ENCODE peak calls at places on chromosome 18, in nine cellular contexts. One of them, this sample, is unnamed.

GRCh38 chr18:40121001-40121400 is 1834.0 kb upstream of the PIK3C3 start:
- DNase-seq in GM03348: no peak
- DNase-seq in T-helper 22 cell: no peak
- DNase-seq in HepG2: no peak
- DNase-seq in fibroblast of the aortic adventitia: no peak
- DNase-seq in progenitor cell of endocrine pancreas: no peak
- DNase-seq in endothelial cell: peak; percentile 3
- DNase-seq in effector CD8-positive, alpha-beta T cell: no peak
- DNase-seq in naive thymus-derived CD4-positive, alpha-beta T cell: no peak
- DNase-seq in this sample: no peak

GRCh38 chr18:75454022-75454795 is 26.7 kb upstream of the SMIM21 start:
- DNase-seq in GM03348: no peak
- DNase-seq in T-helper 22 cell: no peak
- DNase-seq in HepG2: no peak
- DNase-seq in fibroblast of the aortic adventitia: no peak
- DNase-seq in progenitor cell of endocrine pancreas: no peak
- DNase-seq in endothelial cell: no peak
- DNase-seq in effector CD8-positive, alpha-beta T cell: no peak
- DNase-seq in naive thymus-derived CD4-positive, alpha-beta T cell: no peak
- DNase-seq in this sample: no peak

GRCh38 chr18:79690586-79691482 is 11.2 kb downstream of the CTDP1 start:
- DNase-seq in GM03348: no peak
- DNase-seq in T-helper 22 cell: no peak
- DNase-seq in HepG2: no peak
- DNase-seq in fibroblast of the aortic adventitia: no peak
- DNase-seq in progenitor cell of endocrine pancreas: no peak
- DNase-seq in endothelial cell: no peak
- DNase-seq in effector CD8-positive, alpha-beta T cell: no peak
- DNase-seq in naive thymus-derived CD4-positive, alpha-beta T cell: no peak
- DNase-seq in this sample: no peak

GRCh38 chr18:37985126-37985525 is 419.5 kb upstream of the CELF4 start:
- DNase-seq in GM03348: no peak
- DNase-seq in T-helper 22 cell: no peak
- DNase-seq in HepG2: no peak
- DNase-seq in fibroblast of the aortic adventitia: no peak
- DNase-seq in progenitor cell of endocrine pancreas: no peak
- DNase-seq in endothelial cell: no peak
- DNase-seq in effector CD8-positive, alpha-beta T cell: no peak
- DNase-seq in naive thymus-derived CD4-positive, alpha-beta T cell: no peak
- DNase-seq in this sample: no peak

GRCh38 chr18:37489998-37490397 is 75.6 kb downstream of the CELF4 start:
- DNase-seq in GM03348: no peak
- DNase-seq in T-helper 22 cell: no peak
- DNase-seq in HepG2: no peak
- DNase-seq in fibroblast of the aortic adventitia: no peak
- DNase-seq in progenitor cell of endocrine pancreas: no peak
- DNase-seq in endothelial cell: no peak
- DNase-seq in effector CD8-positive, alpha-beta T cell: no peak
- DNase-seq in naive thymus-derived CD4-positive, alpha-beta T cell: no peak
- DNase-seq in this sample: no peak

GRCh38 chr18:45321520-45321919 is 293.8 kb upstream of the SLC14A2 start:
- DNase-seq in GM03348: no peak
- DNase-seq in T-helper 22 cell: no peak
- DNase-seq in HepG2: no peak
- DNase-seq in fibroblast of the aortic adventitia: no peak
- DNase-seq in progenitor cell of endocrine pancreas: no peak
- DNase-seq in endothelial cell: no peak
- DNase-seq in effector CD8-positive, alpha-beta T cell: no peak
- DNase-seq in naive thymus-derived CD4-positive, alpha-beta T cell: no peak
- DNase-seq in this sample: no peak

GRCh38 chr18:12750076-12750707 is 47.4 kb downstream of the PSMG2 start:
- DNase-seq in GM03348: no peak
- DNase-seq in T-helper 22 cell: no peak
- DNase-seq in HepG2: no peak
- DNase-seq in fibroblast of the aortic adventitia: peak; percentile 51
- DNase-seq in progenitor cell of endocrine pancreas: no peak
- DNase-seq in endothelial cell: no peak
- DNase-seq in effector CD8-positive, alpha-beta T cell: no peak
- DNase-seq in naive thymus-derived CD4-positive, alpha-beta T cell: peak; percentile 32
- DNase-seq in this sample: peak; percentile 35

GRCh38 chr18:2532797-2533196 is 38.5 kb downstream of the METTL4 start:
- DNase-seq in GM03348: no peak
- DNase-seq in T-helper 22 cell: no peak
- DNase-seq in HepG2: no peak
- DNase-seq in fibroblast of the aortic adventitia: no peak
- DNase-seq in progenitor cell of endocrine pancreas: no peak
- DNase-seq in endothelial cell: no peak
- DNase-seq in effector CD8-positive, alpha-beta T cell: no peak
- DNase-seq in naive thymus-derived CD4-positive, alpha-beta T cell: no peak
- DNase-seq in this sample: no peak

GRCh38 chr18:38115201-38115600 is 549.6 kb upstream of the CELF4 start:
- DNase-seq in GM03348: no peak
- DNase-seq in T-helper 22 cell: no peak
- DNase-seq in HepG2: no peak
- DNase-seq in fibroblast of the aortic adventitia: no peak
- DNase-seq in progenitor cell of endocrine pancreas: no peak
- DNase-seq in endothelial cell: no peak
- DNase-seq in effector CD8-positive, alpha-beta T cell: no peak
- DNase-seq in naive thymus-derived CD4-positive, alpha-beta T cell: no peak
- DNase-seq in this sample: no peak

GRCh38 chr18:39596891-39597290 is 2031.3 kb upstream of the CELF4 start:
- DNase-seq in GM03348: no peak
- DNase-seq in T-helper 22 cell: no peak
- DNase-seq in HepG2: no peak
- DNase-seq in fibroblast of the aortic adventitia: peak; percentile 1
- DNase-seq in progenitor cell of endocrine pancreas: no peak
- DNase-seq in endothelial cell: no peak
- DNase-seq in effector CD8-positive, alpha-beta T cell: no peak
- DNase-seq in naive thymus-derived CD4-positive, alpha-beta T cell: no peak
- DNase-seq in this sample: no peak

GRCh38 chr18:58045265-58046086 is 1.4 kb downstream of the NEDD4L start:
- DNase-seq in GM03348: peak; percentile 29
- DNase-seq in T-helper 22 cell: no peak
- DNase-seq in HepG2: peak; percentile 41
- DNase-seq in fibroblast of the aortic adventitia: peak; percentile 15
- DNase-seq in progenitor cell of endocrine pancreas: peak; percentile 60
- DNase-seq in endothelial cell: peak; percentile 40
- DNase-seq in effector CD8-positive, alpha-beta T cell: peak; percentile 10
- DNase-seq in naive thymus-derived CD4-positive, alpha-beta T cell: peak; percentile 27
- DNase-seq in this sample: peak; percentile 44

GRCh38 chr18:14941256-14941655 is 193.3 kb downstream of the ANKRD30B start:
- DNase-seq in GM03348: no peak
- DNase-seq in T-helper 22 cell: no peak
- DNase-seq in HepG2: no peak
- DNase-seq in fibroblast of the aortic adventitia: no peak
- DNase-seq in progenitor cell of endocrine pancreas: no peak
- DNase-seq in endothelial cell: no peak
- DNase-seq in effector CD8-positive, alpha-beta T cell: no peak
- DNase-seq in naive thymus-derived CD4-positive, alpha-beta T cell: no peak
- DNase-seq in this sample: no peak

GRCh38 chr18:75839041-75839440 is 411.5 kb upstream of the SMIM21 start:
- DNase-seq in GM03348: no peak
- DNase-seq in T-helper 22 cell: no peak
- DNase-seq in HepG2: no peak
- DNase-seq in fibroblast of the aortic adventitia: no peak
- DNase-seq in progenitor cell of endocrine pancreas: no peak
- DNase-seq in endothelial cell: no peak
- DNase-seq in effector CD8-positive, alpha-beta T cell: no peak
- DNase-seq in naive thymus-derived CD4-positive, alpha-beta T cell: no peak
- DNase-seq in this sample: no peak

GRCh38 chr18:67599277-67599676 is 82.8 kb upstream of the DSEL start:
- DNase-seq in GM03348: peak; percentile 43
- DNase-seq in T-helper 22 cell: no peak
- DNase-seq in HepG2: no peak
- DNase-seq in fibroblast of the aortic adventitia: peak; percentile 65
- DNase-seq in progenitor cell of endocrine pancreas: no peak
- DNase-seq in endothelial cell: no peak
- DNase-seq in effector CD8-positive, alpha-beta T cell: no peak
- DNase-seq in naive thymus-derived CD4-positive, alpha-beta T cell: no peak
- DNase-seq in this sample: no peak

GRCh38 chr18:22606563-22607283 is 189.0 kb upstream of the CTAGE1 start:
- DNase-seq in GM03348: peak; percentile 40
- DNase-seq in T-helper 22 cell: no peak
- DNase-seq in HepG2: no peak
- DNase-seq in fibroblast of the aortic adventitia: peak; percentile 61
- DNase-seq in progenitor cell of endocrine pancreas: no peak
- DNase-seq in endothelial cell: no peak
- DNase-seq in effector CD8-positive, alpha-beta T cell: no peak
- DNase-seq in naive thymus-derived CD4-positive, alpha-beta T cell: no peak
- DNase-seq in this sample: no peak

GRCh38 chr18:9453273-9453672 is 22.0 kb upstream of the RALBP1 start:
- DNase-seq in GM03348: no peak
- DNase-seq in T-helper 22 cell: no peak
- DNase-seq in HepG2: no peak
- DNase-seq in fibroblast of the aortic adventitia: no peak
- DNase-seq in progenitor cell of endocrine pancreas: no peak
- DNase-seq in endothelial cell: no peak
- DNase-seq in effector CD8-positive, alpha-beta T cell: no peak
- DNase-seq in naive thymus-derived CD4-positive, alpha-beta T cell: no peak
- DNase-seq in this sample: no peak

GRCh38 chr18:1510542-1511179 is 606.0 kb downstream of the ADCYAP1 start:
- DNase-seq in GM03348: no peak
- DNase-seq in T-helper 22 cell: no peak
- DNase-seq in HepG2: no peak
- DNase-seq in fibroblast of the aortic adventitia: no peak
- DNase-seq in progenitor cell of endocrine pancreas: no peak
- DNase-seq in endothelial cell: no peak
- DNase-seq in effector CD8-positive, alpha-beta T cell: no peak
- DNase-seq in naive thymus-derived CD4-positive, alpha-beta T cell: no peak
- DNase-seq in this sample: no peak

GRCh38 chr18:7926526-7926925 is 359.4 kb downstream of the PTPRM start:
- DNase-seq in GM03348: no peak
- DNase-seq in T-helper 22 cell: no peak
- DNase-seq in HepG2: peak; percentile 53
- DNase-seq in fibroblast of the aortic adventitia: no peak
- DNase-seq in progenitor cell of endocrine pancreas: no peak
- DNase-seq in endothelial cell: peak; percentile 26
- DNase-seq in effector CD8-positive, alpha-beta T cell: no peak
- DNase-seq in naive thymus-derived CD4-positive, alpha-beta T cell: no peak
- DNase-seq in this sample: no peak

GRCh38 chr18:6614952-6615351 is 114.6 kb upstream of the ARHGAP28 start:
- DNase-seq in GM03348: no peak
- DNase-seq in T-helper 22 cell: no peak
- DNase-seq in HepG2: no peak
- DNase-seq in fibroblast of the aortic adventitia: no peak
- DNase-seq in progenitor cell of endocrine pancreas: no peak
- DNase-seq in endothelial cell: no peak
- DNase-seq in effector CD8-positive, alpha-beta T cell: no peak
- DNase-seq in naive thymus-derived CD4-positive, alpha-beta T cell: no peak
- DNase-seq in this sample: no peak

GRCh38 chr18:8944871-8945245 is 157.6 kb upstream of the NDUFV2 start:
- DNase-seq in GM03348: no peak
- DNase-seq in T-helper 22 cell: no peak
- DNase-seq in HepG2: no peak
- DNase-seq in fibroblast of the aortic adventitia: no peak
- DNase-seq in progenitor cell of endocrine pancreas: no peak
- DNase-seq in endothelial cell: no peak
- DNase-seq in effector CD8-positive, alpha-beta T cell: no peak
- DNase-seq in naive thymus-derived CD4-positive, alpha-beta T cell: no peak
- DNase-seq in this sample: peak; percentile 10

GRCh38 chr18:79572093-79572780 is 107.4 kb upstream of the CTDP1 start:
- DNase-seq in GM03348: no peak
- DNase-seq in T-helper 22 cell: no peak
- DNase-seq in HepG2: no peak
- DNase-seq in fibroblast of the aortic adventitia: no peak
- DNase-seq in progenitor cell of endocrine pancreas: no peak
- DNase-seq in endothelial cell: no peak
- DNase-seq in effector CD8-positive, alpha-beta T cell: no peak
- DNase-seq in naive thymus-derived CD4-positive, alpha-beta T cell: no peak
- DNase-seq in this sample: no peak

GRCh38 chr18:395481-396250 is 104.8 kb downstream of the COLEC12 start:
- DNase-seq in GM03348: peak; percentile 74
- DNase-seq in T-helper 22 cell: no peak
- DNase-seq in HepG2: no peak
- DNase-seq in fibroblast of the aortic adventitia: peak; percentile 97
- DNase-seq in progenitor cell of endocrine pancreas: no peak
- DNase-seq in endothelial cell: no peak
- DNase-seq in effector CD8-positive, alpha-beta T cell: no peak
- DNase-seq in naive thymus-derived CD4-positive, alpha-beta T cell: no peak
- DNase-seq in this sample: no peak

GRCh38 chr18:22667616-22668422 is 250.1 kb upstream of the CTAGE1 start:
- DNase-seq in GM03348: peak; percentile 37
- DNase-seq in T-helper 22 cell: no peak
- DNase-seq in HepG2: no peak
- DNase-seq in fibroblast of the aortic adventitia: peak; percentile 99
- DNase-seq in progenitor cell of endocrine pancreas: no peak
- DNase-seq in endothelial cell: no peak
- DNase-seq in effector CD8-positive, alpha-beta T cell: no peak
- DNase-seq in naive thymus-derived CD4-positive, alpha-beta T cell: no peak
- DNase-seq in this sample: no peak

GRCh38 chr18:77106331-77106730 is 26.3 kb downstream of the MBP start:
- DNase-seq in GM03348: no peak
- DNase-seq in T-helper 22 cell: peak; percentile 86
- DNase-seq in HepG2: no peak
- DNase-seq in fibroblast of the aortic adventitia: no peak
- DNase-seq in progenitor cell of endocrine pancreas: no peak
- DNase-seq in endothelial cell: no peak
- DNase-seq in effector CD8-positive, alpha-beta T cell: peak; percentile 55
- DNase-seq in naive thymus-derived CD4-positive, alpha-beta T cell: peak; percentile 90
- DNase-seq in this sample: no peak

GRCh38 chr18:24190590-24190989 is 51.7 kb downstream of the CABYR start:
- DNase-seq in GM03348: no peak
- DNase-seq in T-helper 22 cell: no peak
- DNase-seq in HepG2: no peak
- DNase-seq in fibroblast of the aortic adventitia: no peak
- DNase-seq in progenitor cell of endocrine pancreas: no peak
- DNase-seq in endothelial cell: no peak
- DNase-seq in effector CD8-positive, alpha-beta T cell: no peak
- DNase-seq in naive thymus-derived CD4-positive, alpha-beta T cell: no peak
- DNase-seq in this sample: no peak

GRCh38 chr18:52339891-52340371 is at the start of gene DCC:
- DNase-seq in GM03348: peak; percentile 55
- DNase-seq in T-helper 22 cell: no peak
- DNase-seq in HepG2: peak; percentile 2
- DNase-seq in fibroblast of the aortic adventitia: peak; percentile 21
- DNase-seq in progenitor cell of endocrine pancreas: peak; percentile 47
- DNase-seq in endothelial cell: peak; percentile 67
- DNase-seq in effector CD8-positive, alpha-beta T cell: no peak
- DNase-seq in naive thymus-derived CD4-positive, alpha-beta T cell: no peak
- DNase-seq in this sample: no peak

GRCh38 chr18:9196568-9196967 is 60.0 kb downstream of the ANKRD12 start:
- DNase-seq in GM03348: no peak
- DNase-seq in T-helper 22 cell: no peak
- DNase-seq in HepG2: no peak
- DNase-seq in fibroblast of the aortic adventitia: no peak
- DNase-seq in progenitor cell of endocrine pancreas: no peak
- DNase-seq in endothelial cell: no peak
- DNase-seq in effector CD8-positive, alpha-beta T cell: no peak
- DNase-seq in naive thymus-derived CD4-positive, alpha-beta T cell: no peak
- DNase-seq in this sample: no peak

GRCh38 chr18:76528477-76529432 is 33.7 kb upstream of the ZNF516 start:
- DNase-seq in GM03348: peak; percentile 47
- DNase-seq in T-helper 22 cell: no peak
- DNase-seq in HepG2: peak; percentile 50
- DNase-seq in fibroblast of the aortic adventitia: peak; percentile 35
- DNase-seq in progenitor cell of endocrine pancreas: no peak
- DNase-seq in endothelial cell: peak; percentile 17
- DNase-seq in effector CD8-positive, alpha-beta T cell: no peak
- DNase-seq in naive thymus-derived CD4-positive, alpha-beta T cell: no peak
- DNase-seq in this sample: no peak

GRCh38 chr18:46281185-46282176 is 177.3 kb downstream of the HAUS1 start:
- DNase-seq in GM03348: peak; percentile 87
- DNase-seq in T-helper 22 cell: no peak
- DNase-seq in HepG2: peak; percentile 44
- DNase-seq in fibroblast of the aortic adventitia: peak; percentile 78
- DNase-seq in progenitor cell of endocrine pancreas: peak; percentile 58
- DNase-seq in endothelial cell: peak; percentile 83
- DNase-seq in effector CD8-positive, alpha-beta T cell: peak; percentile 10
- DNase-seq in naive thymus-derived CD4-positive, alpha-beta T cell: peak; percentile 39
- DNase-seq in this sample: peak; percentile 33